ENCODE peak calls at places on chromosomes 2 and 18, in four cellular contexts. Y is sigmoid colon; G is CD8-positive, alpha-beta T cell; F is OCI-LY7. M is an unnamed sample.
A peak's percentile ranks its signal among the peaks of the same experiment; 100 is the strongest.

GRCh38 chr2:19711470-19712372 is 190.1 kb downstream of the TTC32 start:
- DNase-seq in F (no peak), G (no peak), Y (no peak), M (no peak)

GRCh38 chr2:204625135-204625534 is 79.9 kb downstream of the PARD3B start:
- DNase-seq in G (no peak), Y (no peak), F (no peak), M (no peak)

GRCh38 chr18:50356036-50356945 is 18.6 kb upstream of the SKA1 start:
- DNase-seq in F (peak; percentile 64), Y (no peak), G (no peak), M (no peak)

GRCh38 chr2:11663427-11663826 is 6.6 kb downstream of the NTSR2 start:
- DNase-seq in F (no peak), Y (no peak), G (no peak), M (no peak)

GRCh38 chr2:122960727-122961641 is 1064.1 kb upstream of the CNTNAP5 start:
- DNase-seq in Y (no peak), G (no peak), F (no peak), M (no peak)

GRCh38 chr2:138364554-138365162 is 136.9 kb upstream of the SPOPL start:
- DNase-seq in Y (no peak), G (no peak), F (no peak), M (no peak)

GRCh38 chr2:199018826-199019225 is 438.9 kb downstream of the SATB2 start:
- DNase-seq in G (no peak), Y (no peak), F (no peak), M (no peak)

GRCh38 chr2:118387509-118387908 is 299.2 kb downstream of the INSIG2 start:
- DNase-seq in G (no peak), Y (no peak), F (no peak), M (no peak)

GRCh38 chr2:10397297-10397875 is 50.7 kb downstream of the ODC1 start:
- DNase-seq in Y (no peak), G (no peak), F (no peak), M (no peak)

GRCh38 chr2:173854840-173855239 is 110.3 kb downstream of the SP3 start:
- DNase-seq in Y (no peak), F (no peak), G (no peak), M (no peak)

GRCh38 chr2:121479882-121480522 is 50.7 kb upstream of the RNU4ATAC start:
- DNase-seq in G (no peak), Y (no peak), F (peak; percentile 5), M (no peak)

GRCh38 chr2:46181789-46182530 is 115.2 kb upstream of the EPAS1 start:
- DNase-seq in Y (no peak), G (no peak), F (no peak), M (no peak)

GRCh38 chr2:209425082-209426071 is 1.5 kb downstream of the MAP2 start:
- DNase-seq in Y (no peak), G (no peak), F (no peak), M (no peak)

GRCh38 chr2:113214141-113214540 is 40.4 kb downstream of the PSD4 start:
- DNase-seq in F (no peak), G (no peak), Y (no peak), M (no peak)

GRCh38 chr2:238176565-238176964 is 17.8 kb downstream of the ERFE start:
- DNase-seq in G (no peak), Y (no peak), F (no peak), M (no peak)

GRCh38 chr2:88099798-88100488 is 27.9 kb downstream of the FABP1 start:
- DNase-seq in F (no peak), Y (no peak), G (no peak), M (no peak)

GRCh38 chr2:100252811-100253698 is 69.2 kb downstream of the LONRF2 start:
- DNase-seq in F (no peak), G (no peak), Y (no peak), M (no peak)

GRCh38 chr2:238242731-238243495 is 3.1 kb upstream of the HES6 start:
- DNase-seq in F (no peak), G (no peak), Y (peak; percentile 86), M (no peak)

GRCh38 chr2:25043241-25043867 is 1.5 kb downstream of the EFR3B start:
- DNase-seq in G (peak; percentile 41), Y (peak; percentile 46), F (no peak), M (no peak)

GRCh38 chr2:25041928-25042320 is at the start of gene EFR3B:
- DNase-seq in F (peak; percentile 93), G (peak; percentile 88), Y (peak; percentile 97), M (peak; percentile 97)

GRCh38 chr2:25042321-25043240 is 705 bp downstream of the EFR3B start:
- DNase-seq in Y (peak; percentile 69), G (peak; percentile 19), F (no peak), M (no peak)

GRCh38 chr2:25044990-25045389 is 3.1 kb downstream of the EFR3B start:
- DNase-seq in Y (no peak), F (no peak), G (no peak), M (no peak)

DNA sequence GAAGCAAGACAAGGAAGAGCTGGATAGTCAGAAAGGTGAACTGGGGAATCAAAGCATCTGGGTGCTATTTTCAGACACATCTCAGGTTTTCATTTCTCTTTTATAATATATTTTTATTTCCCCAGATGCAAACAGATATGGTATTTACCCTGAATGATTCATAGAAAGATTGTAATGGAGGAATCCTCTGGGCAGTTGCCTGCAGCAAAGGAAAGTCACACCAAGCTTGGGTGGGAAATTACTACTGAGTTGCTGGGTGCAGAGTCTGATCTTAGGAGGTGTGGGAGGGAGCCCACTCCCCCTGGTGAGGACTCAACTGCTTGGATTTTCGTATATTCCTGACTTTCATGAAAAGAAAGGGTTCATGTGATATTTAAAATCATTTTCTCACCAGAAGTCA is 2.1 kb downstream of the EFR3B start:
- DNase-seq in Y (peak; percentile 19), F (no peak), G (no peak), M (no peak)
- H3K27ac ChIP-seq in Y (no peak overlapping the region), F (no peak overlapping the region), G (no peak overlapping the region), M (no peak overlapping the region)

GRCh38 chr2:202104286-202104870 is 31.3 kb downstream of the KIAA2012 start:
- DNase-seq in G (no peak), Y (no peak), F (peak; percentile 39), M (peak; percentile 68)
- TF ChIP-seq CTCF in G (no peak), Y (no peak), F (peak; percentile 83), M (peak; percentile 48)

GRCh38 chr2:201852462-201852861 is 46.1 kb downstream of the CDK15 start:
- DNase-seq in G (no peak), Y (no peak), F (no peak), M (no peak)

GRCh38 chr2:201854841-201855240 is 48.5 kb downstream of the CDK15 start:
- DNase-seq in G (no peak), Y (no peak), F (no peak), M (no peak)

GRCh38 chr2:201855356-201855755 is 49.0 kb downstream of the CDK15 start:
- DNase-seq in Y (no peak), G (no peak), F (no peak), M (no peak)

GRCh38 chr2:201852878-201853415 is 46.6 kb downstream of the CDK15 start:
- DNase-seq in G (no peak), Y (no peak), F (no peak), M (no peak)

GRCh38 chr2:201854221-201854801 is 48.0 kb downstream of the CDK15 start:
- DNase-seq in F (no peak), G (no peak), Y (no peak), M (no peak)
- H3K27ac ChIP-seq in F (no peak overlapping the region), G (no peak overlapping the region), Y (no peak overlapping the region), M (no peak overlapping the region)

DNA sequence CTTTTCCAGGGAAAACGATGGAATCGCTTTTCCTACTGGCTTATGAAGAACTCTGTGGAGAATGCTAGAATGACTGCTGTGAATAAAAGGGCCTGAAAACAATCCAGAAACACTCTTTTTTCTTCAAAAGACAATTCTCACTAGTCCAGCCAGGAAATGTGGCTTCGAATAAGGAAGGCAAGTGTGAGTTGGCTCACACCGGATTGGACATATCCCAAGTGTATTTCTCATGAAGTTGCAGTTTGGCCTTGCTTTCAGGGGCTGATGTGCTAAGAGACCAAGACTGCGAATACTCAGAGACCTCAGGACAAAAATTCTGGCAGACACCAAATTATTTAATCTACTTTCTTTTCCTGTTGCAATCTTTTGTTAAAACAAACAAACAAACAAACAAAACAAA is 54.0 kb downstream of the FIGN start:
- DNase-seq in F (no peak), G (no peak), Y (peak; percentile 86), M (no peak)
- TF ChIP-seq CTCF in F (no peak), G (no peak), Y (no peak), M (no peak)